ENCODE peak calls at places on chromosome 22, in nine cellular contexts. U is cardiac fibroblast, M is heart right ventricle, P is neural progenitor cell, T is ovary, Q is AG04450, W is esophagus squamous epithelium, A is hepatocyte, V is GM20000. O is an unnamed sample.

GRCh38 chr22:47114813-47115517 is 352.5 kb downstream of the TBC1D22A start:
- DNase-seq in U (no peak), M (no peak), P (no peak), T (peak; percentile 27), Q (no peak), W (no peak), A (no peak), V (no peak), O (no peak)

GRCh38 chr22:22943521-22944267 is 56.1 kb downstream of the IGLL5 start:
- DNase-seq in U (no peak), M (peak; percentile 1), P (no peak), T (peak; percentile 16), Q (no peak), W (no peak), A (peak; percentile 3), V (no peak), O (peak; percentile 6)

GRCh38 chr22:50675553-50676199 is 3.1 kb downstream of the SHANK3 start:
- DNase-seq in U (no peak), M (no peak), P (peak; percentile 1), T (no peak), Q (no peak), W (no peak), A (no peak), V (no peak), O (no peak)

GRCh38 chr22:38238519-38239051 is 34.2 kb downstream of the TMEM184B start:
- DNase-seq in U (peak; percentile 75), M (no peak), P (no peak), T (no peak), Q (no peak), W (no peak), A (no peak), V (no peak), O (no peak)

GRCh38 chr22:42841444-42841843 is 15.6 kb downstream of the ARFGAP3 start:
- DNase-seq in U (no peak), M (no peak), P (no peak), T (no peak), Q (no peak), W (no peak), A (no peak), V (no peak), O (no peak)

GRCh38 chr22:36562261-36562835 is 33.4 kb upstream of the EIF3D start:
- DNase-seq in U (peak; percentile 42), M (no peak), P (no peak), T (no peak), Q (no peak), W (no peak), A (no peak), V (no peak), O (no peak)

GRCh38 chr22:20653795-20654342 is 120.0 kb upstream of the SERPIND1 start:
- DNase-seq in U (no peak), M (no peak), P (no peak), T (no peak), Q (no peak), W (no peak), A (no peak), V (no peak), O (no peak)

GRCh38 chr22:47190276-47190956 is 428.0 kb downstream of the TBC1D22A start:
- DNase-seq in U (no peak), M (no peak), P (no peak), T (peak; percentile 31), Q (no peak), W (no peak), A (no peak), V (no peak), O (no peak)

GRCh38 chr22:20463324-20464095 is 25.9 kb upstream of the SCARF2 start:
- DNase-seq in U (no peak), M (no peak), P (no peak), T (no peak), Q (no peak), W (no peak), A (no peak), V (peak; percentile 41), O (no peak)

GRCh38 chr22:42905217-42905616 is 48.1 kb upstream of the ARFGAP3 start:
- DNase-seq in U (no peak), M (no peak), P (no peak), T (no peak), Q (no peak), W (no peak), A (no peak), V (no peak), O (no peak)

GRCh38 chr22:37741312-37741795 is 44.5 kb downstream of the TRIOBP start:
- DNase-seq in U (peak; percentile 99), M (peak; percentile 86), P (peak; percentile 27), T (peak; percentile 95), Q (peak; percentile 98), W (no peak), A (peak; percentile 94), V (no peak), O (no peak)

GRCh38 chr22:22858559-22858937 is 29.1 kb upstream of the IGLL5 start:
- DNase-seq in U (no peak), M (no peak), P (no peak), T (no peak), Q (no peak), W (no peak), A (no peak), V (no peak), O (no peak)

GRCh38 chr22:37206118-37206840 is 6.0 kb downstream of the SSTR3 start:
- DNase-seq in U (no peak), M (no peak), P (no peak), T (no peak), Q (no peak), W (no peak), A (no peak), V (no peak), O (no peak)

GRCh38 chr22:34019190-34019845 is 99.0 kb upstream of the LARGE1 start:
- DNase-seq in U (no peak), M (no peak), P (no peak), T (no peak), Q (no peak), W (no peak), A (no peak), V (no peak), O (no peak)

GRCh38 chr22:42906605-42907338 is 49.7 kb upstream of the ARFGAP3 start:
- DNase-seq in U (peak; percentile 86), M (peak; percentile 75), P (no peak), T (peak; percentile 69), Q (no peak), W (no peak), A (no peak), V (no peak), O (no peak)

GRCh38 chr22:19604711-19605268 is 80.6 kb upstream of the CLDN5 start:
- DNase-seq in U (no peak), M (no peak), P (no peak), T (no peak), Q (no peak), W (no peak), A (no peak), V (no peak), O (no peak)

GRCh38 chr22:17792289-17792688 is 18.0 kb upstream of the BID start:
- DNase-seq in U (no peak), M (no peak), P (peak; percentile 60), T (no peak), Q (no peak), W (no peak), A (no peak), V (no peak), O (no peak)

GRCh38 chr22:50600967-50601668 is 525 bp downstream of the MAPK8IP2 start:
- DNase-seq in U (no peak), M (no peak), P (no peak), T (peak; percentile 78), Q (no peak), W (no peak), A (no peak), V (peak; percentile 38), O (no peak)

GRCh38 chr22:26393929-26394328 is 35.1 kb upstream of the ASPHD2 start:
- DNase-seq in U (no peak), M (no peak), P (no peak), T (no peak), Q (no peak), W (no peak), A (no peak), V (no peak), O (no peak)
- TF ChIP-seq CTCF in U (peak; percentile 20), M (no peak), P (peak; percentile 22), T (no peak), Q (peak; percentile 4), W (no peak), A (no peak), V (no peak), O (peak; percentile 11)

GRCh38 chr22:28009272-28009827 is 90.3 kb upstream of the PITPNB start:
- DNase-seq in U (peak; percentile 90), M (peak; percentile 77), P (peak; percentile 87), T (peak; percentile 85), Q (peak; percentile 67), W (no peak), A (peak; percentile 91), V (peak; percentile 88), O (peak; percentile 67)
- TF ChIP-seq CTCF in U (peak; percentile 95), M (peak; percentile 99), P (peak; percentile 96), T (peak; percentile 93), Q (peak; percentile 98), W (peak; percentile 95), A (peak; percentile 94), V (peak; percentile 96), O (peak; percentile 99)

GRCh38 chr22:41285820-41286638 is at the start of gene RANGAP1:
- DNase-seq in U (peak; percentile 98), M (peak; percentile 98), P (peak; percentile 100), T (peak; percentile 98), Q (peak; percentile 96), W (peak; percentile 97), A (peak; percentile 99), V (peak; percentile 97), O (peak; percentile 97)
- TF ChIP-seq CTCF in U (peak; percentile 19), M (peak; percentile 4), P (no peak), T (peak; percentile 49), Q (peak; percentile 25), W (no peak), A (no peak), V (no peak), O (peak; percentile 25)

GRCh38 chr22:30260276-30260675 is 6.4 kb downstream of the OSM start:
- DNase-seq in U (no peak), M (no peak), P (no peak), T (no peak), Q (no peak), W (no peak), A (no peak), V (no peak), O (no peak)
- TF ChIP-seq CTCF in U (no peak), M (no peak), P (no peak), T (no peak), Q (no peak), W (no peak), A (no peak), V (no peak), O (no peak)

GRCh38 chr22:41620646-41621098 is at the start of gene DESI1:
- DNase-seq in U (peak; percentile 19), M (no peak), P (no peak), T (no peak), Q (no peak), W (no peak), A (peak; percentile 62), V (no peak), O (no peak)
- TF ChIP-seq CTCF in U (no peak), M (no peak), P (no peak), T (no peak), Q (no peak), W (no peak), A (no peak), V (no peak), O (no peak)